ENCODE peak calls at places on chromosome 12, in four cellular contexts. M is nephron progenitor cell, S is OCI-LY7, H is fibroblast of mammary gland. A is an unnamed sample.

GRCh38 chr12:120012067-120012621 is 23.1 kb downstream of the BICDL1 start:
- DNase-seq in M (peak; percentile 7), S (peak; percentile 6), H (peak; percentile 38), A (peak; percentile 86)

GRCh38 chr12:122749569-122750332 is 2.9 kb upstream of the DENR start:
- DNase-seq in M (no peak), S (no peak), H (peak; percentile 9), A (no peak)

GRCh38 chr12:126064028-126064427 is 998.8 kb downstream of the AACS start:
- DNase-seq in M (no peak), S (no peak), H (no peak), A (no peak)

GRCh38 chr12:55996715-55997534 is at the start of gene SUOX:
- DNase-seq in M (peak; percentile 92), S (no peak), H (peak; percentile 96), A (peak; percentile 98)

GRCh38 chr12:107525063-107525718 is 160.4 kb upstream of the PWP1 start:
- DNase-seq in M (no peak), S (no peak), H (no peak), A (no peak)

GRCh38 chr12:49055092-49055491 is 5.5 kb downstream of the KMT2D start:
- DNase-seq in M (no peak), S (no peak), H (no peak), A (no peak)

GRCh38 chr12:109387425-109388166 is 39.9 kb downstream of the MYO1H start:
- DNase-seq in M (no peak), S (peak; percentile 57), H (peak; percentile 40), A (peak; percentile 32)

GRCh38 chr12:24955389-24955788 is 6.5 kb upstream of the BCAT1 start:
- DNase-seq in M (no peak), S (no peak), H (no peak), A (no peak)

GRCh38 chr12:120996133-120996746 is 17.9 kb downstream of the HNF1A start:
- DNase-seq in M (no peak), S (no peak), H (no peak), A (no peak)

GRCh38 chr12:66061557-66062279 is 68.8 kb downstream of the LLPH start:
- DNase-seq in M (no peak), S (no peak), H (peak; percentile 25), A (no peak)

GRCh38 chr12:63103489-63104131 is 47.4 kb downstream of the AVPR1A start:
- DNase-seq in M (peak; percentile 17), S (peak; percentile 20), H (peak; percentile 40), A (peak; percentile 27)

GRCh38 chr12:18951219-18951618 is 178.3 kb upstream of the PLEKHA5 start:
- DNase-seq in M (no peak), S (no peak), H (no peak), A (no peak)

GRCh38 chr12:78568326-78569020 is 296.1 kb upstream of the SYT1 start:
- DNase-seq in M (no peak), S (no peak), H (peak; percentile 24), A (no peak)

GRCh38 chr12:78880078-78880477 is 15.5 kb downstream of the SYT1 start:
- DNase-seq in M (no peak), S (no peak), H (peak; percentile 11), A (no peak)

GRCh38 chr12:50188875-50189575 is 21.9 kb upstream of the CERS5 start:
- DNase-seq in M (no peak), S (peak; percentile 31), H (no peak), A (peak; percentile 39)

GRCh38 chr12:74890237-74890599 is 319.4 kb downstream of the KCNC2 start:
- DNase-seq in M (no peak), S (no peak), H (peak; percentile 85), A (peak; percentile 11)

GRCh38 chr12:9319842-9320173 is 111.6 kb upstream of the PZP start:
- DNase-seq in M (no peak), S (peak; percentile 24), H (no peak), A (no peak)

GRCh38 chr12:76123301-76124212 is 39.1 kb upstream of the NAP1L1 start:
- DNase-seq in M (no peak), S (no peak), H (peak; percentile 59), A (no peak)

GRCh38 chr12:130446846-130447654 is 109.4 kb downstream of the PIWIL1 start:
- DNase-seq in M (no peak), S (no peak), H (no peak), A (no peak)

GRCh38 chr12:26271889-26272492 is 76.6 kb downstream of the SSPN start:
- DNase-seq in M (no peak), S (no peak), H (peak; percentile 91), A (peak; percentile 31)

GRCh38 chr12:47820631-47821345 is 1.1 kb upstream of the HDAC7 start:
- DNase-seq in M (peak; percentile 82), S (no peak), H (peak; percentile 97), A (no peak)

GRCh38 chr12:89542912-89543592 is 17.2 kb upstream of the POC1B start:
- DNase-seq in M (peak; percentile 70), S (peak; percentile 79), H (peak; percentile 87), A (peak; percentile 50)

GRCh38 chr12:26692417-26692816 is 140.6 kb downstream of the ITPR2 start:
- DNase-seq in M (no peak), S (no peak), H (no peak), A (no peak)

GRCh38 chr12:107522692-107523477 is 162.7 kb upstream of the PWP1 start:
- DNase-seq in M (no peak), S (no peak), H (no peak), A (no peak)

GRCh38 chr12:67223225-67223624 is 45.9 kb upstream of the CAND1 start:
- DNase-seq in M (no peak), S (peak; percentile 64), H (no peak), A (no peak)

GRCh38 chr12:7090222-7090998 is 1.8 kb downstream of the C1R start:
- DNase-seq in M (no peak), S (no peak), H (peak; percentile 65), A (no peak)

GRCh38 chr12:93748672-93749403 is 71.7 kb downstream of the CRADD start:
- DNase-seq in M (no peak), S (no peak), H (no peak), A (no peak)

GRCh38 chr12:111706145-111706544 is 20.3 kb downstream of the ACAD10 start:
- DNase-seq in M (no peak), S (no peak), H (no peak), A (no peak)

GRCh38 chr12:16610743-16611142 is 4.8 kb upstream of the LMO3 start:
- DNase-seq in M (no peak), S (peak; percentile 39), H (no peak), A (no peak)

GRCh38 chr12:92778525-92778924 is 75.7 kb downstream of the PLEKHG7 start:
- DNase-seq in M (no peak), S (no peak), H (no peak), A (no peak)

GRCh38 chr12:88720231-88720630 is 140.0 kb upstream of the KITLG start:
- DNase-seq in M (no peak), S (no peak), H (no peak), A (no peak)

GRCh38 chr12:114668905-114669304 is 15.1 kb downstream of the TBX3 start:
- DNase-seq in M (peak; percentile 38), S (no peak), H (no peak), A (no peak)

GRCh38 chr12:114669501-114670256 is 14.3 kb downstream of the TBX3 start:
- DNase-seq in M (peak; percentile 39), S (no peak), H (peak; percentile 58), A (no peak)

GRCh38 chr12:114667669-114668150 is 16.3 kb downstream of the TBX3 start:
- DNase-seq in M (no peak), S (no peak), H (no peak), A (no peak)

GRCh38 chr12:114666746-114667668 is 17.0 kb downstream of the TBX3 start:
- DNase-seq in M (peak; percentile 70), S (no peak), H (no peak), A (no peak)

DNA sequence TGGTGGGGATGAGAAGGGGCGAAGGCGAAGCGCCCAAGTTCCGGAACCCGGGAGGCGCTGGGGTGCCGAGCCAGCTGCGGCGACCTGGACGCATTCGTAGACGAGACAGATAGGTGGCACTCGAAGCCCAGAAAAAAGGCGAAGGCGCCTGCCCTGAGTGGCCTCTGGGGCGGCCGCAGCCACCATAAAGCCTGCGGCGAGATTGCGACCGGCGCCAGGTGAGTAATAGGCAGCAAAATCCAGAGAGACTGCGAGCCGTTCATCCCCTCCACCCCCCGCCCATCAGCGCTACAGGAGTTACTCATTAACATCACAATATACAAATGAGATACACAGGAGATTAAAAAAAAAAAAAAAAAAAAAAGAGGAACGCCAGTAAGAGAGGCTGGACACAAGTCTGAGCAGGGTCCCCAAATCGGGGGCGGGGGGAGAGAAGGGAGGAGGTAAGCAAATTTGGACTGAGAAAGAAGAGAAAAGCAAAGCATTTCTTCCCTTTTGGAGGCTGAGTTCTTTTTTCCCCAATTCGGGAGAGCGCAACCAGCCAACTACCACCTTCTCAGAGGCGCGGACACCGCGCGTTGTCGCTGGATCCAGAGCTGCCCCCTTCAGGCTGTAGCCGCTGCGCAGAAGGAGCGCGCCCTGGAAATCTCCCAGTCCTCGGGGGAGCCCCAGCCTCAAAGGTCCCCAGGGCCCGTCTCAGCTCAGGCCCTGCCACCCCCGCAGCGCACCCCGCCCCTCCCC is 15.7 kb downstream of the TBX3 start:
- DNase-seq in M (peak; percentile 78), S (no peak), H (peak; percentile 87), A (peak; percentile 77)
- TF ChIP-seq CTCF in M (peak; percentile 50), S (no peak), H (peak; percentile 43), A (peak; percentile 22)

DNA sequence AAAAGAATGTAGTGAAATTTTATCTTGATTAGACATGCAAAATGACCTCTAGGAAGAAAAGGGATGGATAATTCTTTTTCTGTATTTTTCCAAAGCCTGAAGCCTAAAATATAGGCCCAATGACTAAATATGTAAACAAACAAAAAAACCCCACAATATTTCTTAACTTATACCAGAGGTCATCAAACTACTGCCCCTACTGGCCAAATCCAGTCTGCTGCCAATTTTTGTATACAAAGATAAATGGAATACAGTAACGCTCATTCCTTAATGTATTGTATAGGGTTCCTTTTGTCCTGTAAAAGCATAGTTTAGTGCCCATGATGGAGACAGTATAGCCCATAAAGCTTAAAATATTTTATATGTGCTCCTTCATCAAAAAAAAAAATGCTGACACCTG is 145.7 kb upstream of the ALG10 start:
- DNase-seq in M (no peak), S (no peak), H (no peak), A (no peak)
- TF ChIP-seq CTCF in M (no peak), S (peak; percentile 50), H (no peak), A (no peak)

GRCh38 chr12:5873341-5873919 is 71.6 kb downstream of the ANO2 start:
- DNase-seq in M (no peak), S (no peak), H (no peak), A (no peak)

GRCh38 chr12:5870183-5870582 is 74.9 kb downstream of the ANO2 start:
- DNase-seq in M (no peak), S (no peak), H (no peak), A (no peak)

GRCh38 chr12:5874514-5874913 is 70.5 kb downstream of the ANO2 start:
- DNase-seq in M (no peak), S (no peak), H (no peak), A (no peak)

GRCh38 chr12:5871741-5872140 is 73.3 kb downstream of the ANO2 start:
- DNase-seq in M (no peak), S (no peak), H (no peak), A (no peak)

DNA sequence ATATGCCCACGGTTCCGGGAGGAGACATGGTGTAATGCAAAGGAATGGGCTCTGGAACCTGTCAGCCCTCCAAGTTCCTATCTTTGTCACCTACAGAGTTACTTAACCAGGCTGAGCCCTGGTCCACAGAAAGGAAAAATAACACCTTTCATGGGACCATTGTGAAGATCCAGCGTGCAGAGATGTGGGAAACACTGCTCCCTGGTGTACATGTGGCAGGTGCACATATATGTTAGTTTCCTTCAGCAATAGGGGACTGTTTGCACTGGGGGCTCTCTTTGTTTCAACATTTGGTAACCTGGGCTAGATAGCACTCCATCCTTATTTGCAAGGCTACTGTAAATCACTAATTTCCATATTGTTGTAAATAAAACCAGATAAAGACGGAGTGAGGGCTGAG is 72.3 kb downstream of the ANO2 start:
- DNase-seq in M (peak; percentile 11), S (no peak), H (no peak), A (no peak)
- TF ChIP-seq CTCF in M (peak; percentile 41), S (peak; percentile 35), H (no peak), A (no peak)

GRCh38 chr12:95385246-95385645 is 88.7 kb upstream of the METAP2 start:
- DNase-seq in M (no peak), S (peak; percentile 44), H (peak; percentile 50), A (no peak)
- TF ChIP-seq CTCF in M (no peak), S (peak; percentile 5), H (no peak), A (no peak)